ENCODE peak calls at places on chromosomes 5 and 9, in six cellular contexts. One of them, this sample, is unnamed.
A peak's percentile ranks its signal among the peaks of the same experiment; 100 is the strongest.

GRCh38 chr5:159286420-159287035 is 23.4 kb downstream of the UBLCP1 start:
- DNase-seq in HCT116: no peak
- DNase-seq in mesendoderm: peak; percentile 53
- DNase-seq in psoas muscle: no peak
- DNase-seq in IMR-90: peak; percentile 48
- DNase-seq in cardiac muscle cell: peak; percentile 57
- DNase-seq in this sample: no peak

GRCh38 chr5:41071242-41071641 is at the start of gene MROH2B:
- DNase-seq in HCT116: no peak
- DNase-seq in mesendoderm: no peak
- DNase-seq in psoas muscle: no peak
- DNase-seq in IMR-90: no peak
- DNase-seq in cardiac muscle cell: no peak
- DNase-seq in this sample: no peak

GRCh38 chr5:2131826-2132496 is 249.2 kb upstream of the IRX4 start:
- DNase-seq in HCT116: no peak
- DNase-seq in mesendoderm: no peak
- DNase-seq in psoas muscle: no peak
- DNase-seq in IMR-90: no peak
- DNase-seq in cardiac muscle cell: no peak
- DNase-seq in this sample: no peak

GRCh38 chr9:96856363-96857286 is 2.3 kb upstream of the ZNF782 start:
- DNase-seq in HCT116: peak; percentile 45
- DNase-seq in mesendoderm: peak; percentile 93
- DNase-seq in psoas muscle: peak; percentile 68
- DNase-seq in IMR-90: peak; percentile 67
- DNase-seq in cardiac muscle cell: peak; percentile 81
- DNase-seq in this sample: no peak

GRCh38 chr5:172453206-172453985 is 929 bp downstream of the SH3PXD2B start:
- DNase-seq in HCT116: peak; percentile 24
- DNase-seq in mesendoderm: peak; percentile 92
- DNase-seq in psoas muscle: peak; percentile 54
- DNase-seq in IMR-90: peak; percentile 74
- DNase-seq in cardiac muscle cell: peak; percentile 78
- DNase-seq in this sample: peak; percentile 78

GRCh38 chr5:114050087-114050486 is 311.8 kb upstream of the KCNN2 start:
- DNase-seq in HCT116: no peak
- DNase-seq in mesendoderm: no peak
- DNase-seq in psoas muscle: no peak
- DNase-seq in IMR-90: no peak
- DNase-seq in cardiac muscle cell: no peak
- DNase-seq in this sample: no peak

GRCh38 chr5:98593418-98593817 is 180.0 kb upstream of the RGMB start:
- DNase-seq in HCT116: no peak
- DNase-seq in mesendoderm: no peak
- DNase-seq in psoas muscle: no peak
- DNase-seq in IMR-90: no peak
- DNase-seq in cardiac muscle cell: peak; percentile 6
- DNase-seq in this sample: no peak

GRCh38 chr9:107178302-107178701 is 104.8 kb upstream of the RAD23B start:
- DNase-seq in HCT116: no peak
- DNase-seq in mesendoderm: no peak
- DNase-seq in psoas muscle: no peak
- DNase-seq in IMR-90: peak; percentile 39
- DNase-seq in cardiac muscle cell: no peak
- DNase-seq in this sample: no peak

GRCh38 chr5:1503301-1504243 is 20.2 kb downstream of the LPCAT1 start:
- DNase-seq in HCT116: no peak
- DNase-seq in mesendoderm: no peak
- DNase-seq in psoas muscle: no peak
- DNase-seq in IMR-90: peak; percentile 28
- DNase-seq in cardiac muscle cell: peak; percentile 76
- DNase-seq in this sample: peak; percentile 74

GRCh38 chr5:132495672-132496630 is 5.4 kb upstream of the IRF1 start:
- DNase-seq in HCT116: peak; percentile 87
- DNase-seq in mesendoderm: peak; percentile 94
- DNase-seq in psoas muscle: peak; percentile 91
- DNase-seq in IMR-90: peak; percentile 82
- DNase-seq in cardiac muscle cell: peak; percentile 98
- DNase-seq in this sample: peak; percentile 84

GRCh38 chr5:38598296-38598993 is 42.0 kb upstream of the LIFR start:
- DNase-seq in HCT116: no peak
- DNase-seq in mesendoderm: peak; percentile 42
- DNase-seq in psoas muscle: no peak
- DNase-seq in IMR-90: no peak
- DNase-seq in cardiac muscle cell: no peak
- DNase-seq in this sample: no peak

GRCh38 chr5:155514105-155514563 is 500.6 kb downstream of the KIF4B start:
- DNase-seq in HCT116: no peak
- DNase-seq in mesendoderm: peak; percentile 50
- DNase-seq in psoas muscle: no peak
- DNase-seq in IMR-90: no peak
- DNase-seq in cardiac muscle cell: no peak
- DNase-seq in this sample: no peak

GRCh38 chr5:72268753-72269410 is 51.2 kb downstream of the MRPS27 start:
- DNase-seq in HCT116: peak; percentile 44
- DNase-seq in mesendoderm: peak; percentile 85
- DNase-seq in psoas muscle: no peak
- DNase-seq in IMR-90: peak; percentile 43
- DNase-seq in cardiac muscle cell: peak; percentile 66
- DNase-seq in this sample: no peak

GRCh38 chr5:177491429-177491945 is 5.9 kb downstream of the PDLIM7 start:
- DNase-seq in HCT116: no peak
- DNase-seq in mesendoderm: peak; percentile 91
- DNase-seq in psoas muscle: peak; percentile 77
- DNase-seq in IMR-90: no peak
- DNase-seq in cardiac muscle cell: peak; percentile 61
- DNase-seq in this sample: peak; percentile 81

GRCh38 chr5:187617-188451 is 3.5 kb upstream of the LRRC14B start:
- DNase-seq in HCT116: no peak
- DNase-seq in mesendoderm: peak; percentile 33
- DNase-seq in psoas muscle: no peak
- DNase-seq in IMR-90: no peak
- DNase-seq in cardiac muscle cell: no peak
- DNase-seq in this sample: no peak

GRCh38 chr9:78188594-78188993 is 47.3 kb upstream of the CEP78 start:
- DNase-seq in HCT116: no peak
- DNase-seq in mesendoderm: no peak
- DNase-seq in psoas muscle: no peak
- DNase-seq in IMR-90: no peak
- DNase-seq in cardiac muscle cell: no peak
- DNase-seq in this sample: no peak

GRCh38 chr5:137466888-137467287 is 32.2 kb downstream of the SPOCK1 start:
- DNase-seq in HCT116: no peak
- DNase-seq in mesendoderm: no peak
- DNase-seq in psoas muscle: peak; percentile 61
- DNase-seq in IMR-90: no peak
- DNase-seq in cardiac muscle cell: peak; percentile 40
- DNase-seq in this sample: peak; percentile 66

GRCh38 chr9:2477755-2478154 is 143.8 kb upstream of the VLDLR start:
- DNase-seq in HCT116: no peak
- DNase-seq in mesendoderm: no peak
- DNase-seq in psoas muscle: no peak
- DNase-seq in IMR-90: peak; percentile 43
- DNase-seq in cardiac muscle cell: peak; percentile 34
- DNase-seq in this sample: no peak

GRCh38 chr9:37994639-37995347 is 74.2 kb downstream of the SHB start:
- DNase-seq in HCT116: no peak
- DNase-seq in mesendoderm: no peak
- DNase-seq in psoas muscle: peak; percentile 93
- DNase-seq in IMR-90: peak; percentile 88
- DNase-seq in cardiac muscle cell: peak; percentile 61
- DNase-seq in this sample: peak; percentile 88
- H3K27ac ChIP-seq in HCT116: no peak overlapping the region
- H3K27ac ChIP-seq in mesendoderm: no peak overlapping the region
- H3K27ac ChIP-seq in psoas muscle: peak overlapping the region; percentile 73
- H3K27ac ChIP-seq in IMR-90: peak overlapping the region; percentile 80
- H3K27ac ChIP-seq in cardiac muscle cell: peak overlapping the region; percentile 59
- H3K27ac ChIP-seq in this sample: peak overlapping the region; percentile 57

GRCh38 chr5:54742417-54742889 is 224.9 kb downstream of the SNX18 start:
- DNase-seq in HCT116: no peak
- DNase-seq in mesendoderm: peak; percentile 90
- DNase-seq in psoas muscle: no peak
- DNase-seq in IMR-90: peak; percentile 80
- DNase-seq in cardiac muscle cell: peak; percentile 69
- DNase-seq in this sample: no peak

GRCh38 chr5:54745599-54745998 is 228.0 kb downstream of the SNX18 start:
- DNase-seq in HCT116: no peak
- DNase-seq in mesendoderm: no peak
- DNase-seq in psoas muscle: no peak
- DNase-seq in IMR-90: no peak
- DNase-seq in cardiac muscle cell: no peak
- DNase-seq in this sample: no peak

GRCh38 chr5:54743581-54743980 is 226.0 kb downstream of the SNX18 start:
- DNase-seq in HCT116: no peak
- DNase-seq in mesendoderm: peak; percentile 72
- DNase-seq in psoas muscle: no peak
- DNase-seq in IMR-90: no peak
- DNase-seq in cardiac muscle cell: no peak
- DNase-seq in this sample: no peak

GRCh38 chr5:54746346-54746745 is 228.8 kb downstream of the SNX18 start:
- DNase-seq in HCT116: no peak
- DNase-seq in mesendoderm: no peak
- DNase-seq in psoas muscle: no peak
- DNase-seq in IMR-90: no peak
- DNase-seq in cardiac muscle cell: no peak
- DNase-seq in this sample: no peak

GRCh38 chr5:54743997-54744788 is 226.6 kb downstream of the SNX18 start:
- DNase-seq in HCT116: no peak
- DNase-seq in mesendoderm: peak; percentile 78
- DNase-seq in psoas muscle: no peak
- DNase-seq in IMR-90: peak; percentile 99
- DNase-seq in cardiac muscle cell: peak; percentile 97
- DNase-seq in this sample: no peak
- H3K4me3 ChIP-seq in HCT116: no peak overlapping the region
- H3K4me3 ChIP-seq in mesendoderm: no peak overlapping the region
- H3K4me3 ChIP-seq in psoas muscle: no peak overlapping the region
- H3K4me3 ChIP-seq in IMR-90: no peak overlapping the region
- H3K4me3 ChIP-seq in cardiac muscle cell: no peak overlapping the region
- H3K4me3 ChIP-seq in this sample: no peak overlapping the region

DNA sequence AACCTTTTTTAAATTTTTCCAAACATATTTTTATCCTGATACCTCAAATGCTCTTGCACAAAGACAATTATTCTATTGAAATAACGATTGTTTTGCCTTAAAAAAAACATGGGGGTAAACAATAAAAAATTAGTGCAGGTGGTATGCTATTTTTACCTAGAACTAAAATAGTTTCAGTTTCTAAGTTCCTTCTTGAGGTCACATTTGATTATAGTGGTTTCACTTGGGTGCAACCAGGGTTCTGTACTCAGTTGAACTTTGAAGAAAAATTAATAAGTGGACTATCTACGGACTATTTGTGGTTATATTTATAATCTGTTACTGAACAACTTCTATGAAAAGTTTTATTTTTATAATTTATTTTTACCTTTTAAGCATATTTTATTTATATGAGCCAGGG is 387.1 kb upstream of the IZUMO3 start:
- DNase-seq in HCT116: no peak
- DNase-seq in mesendoderm: no peak
- DNase-seq in psoas muscle: no peak
- DNase-seq in IMR-90: no peak
- DNase-seq in cardiac muscle cell: no peak
- DNase-seq in this sample: no peak
- H3K27ac ChIP-seq in HCT116: no peak overlapping the region
- H3K27ac ChIP-seq in mesendoderm: no peak overlapping the region
- H3K27ac ChIP-seq in psoas muscle: no peak overlapping the region
- H3K27ac ChIP-seq in IMR-90: no peak overlapping the region
- H3K27ac ChIP-seq in cardiac muscle cell: no peak overlapping the region
- H3K27ac ChIP-seq in this sample: no peak overlapping the region

GRCh38 chr9:33228606-33229005 is 11.4 kb upstream of the SPINK4 start:
- DNase-seq in HCT116: no peak
- DNase-seq in mesendoderm: no peak
- DNase-seq in psoas muscle: no peak
- DNase-seq in IMR-90: no peak
- DNase-seq in cardiac muscle cell: no peak
- DNase-seq in this sample: peak; percentile 34
- H3K4me3 ChIP-seq in HCT116: no peak overlapping the region
- H3K4me3 ChIP-seq in mesendoderm: no peak overlapping the region
- H3K4me3 ChIP-seq in psoas muscle: no peak overlapping the region
- H3K4me3 ChIP-seq in IMR-90: no peak overlapping the region
- H3K4me3 ChIP-seq in cardiac muscle cell: no peak overlapping the region
- H3K4me3 ChIP-seq in this sample: no peak overlapping the region

DNA sequence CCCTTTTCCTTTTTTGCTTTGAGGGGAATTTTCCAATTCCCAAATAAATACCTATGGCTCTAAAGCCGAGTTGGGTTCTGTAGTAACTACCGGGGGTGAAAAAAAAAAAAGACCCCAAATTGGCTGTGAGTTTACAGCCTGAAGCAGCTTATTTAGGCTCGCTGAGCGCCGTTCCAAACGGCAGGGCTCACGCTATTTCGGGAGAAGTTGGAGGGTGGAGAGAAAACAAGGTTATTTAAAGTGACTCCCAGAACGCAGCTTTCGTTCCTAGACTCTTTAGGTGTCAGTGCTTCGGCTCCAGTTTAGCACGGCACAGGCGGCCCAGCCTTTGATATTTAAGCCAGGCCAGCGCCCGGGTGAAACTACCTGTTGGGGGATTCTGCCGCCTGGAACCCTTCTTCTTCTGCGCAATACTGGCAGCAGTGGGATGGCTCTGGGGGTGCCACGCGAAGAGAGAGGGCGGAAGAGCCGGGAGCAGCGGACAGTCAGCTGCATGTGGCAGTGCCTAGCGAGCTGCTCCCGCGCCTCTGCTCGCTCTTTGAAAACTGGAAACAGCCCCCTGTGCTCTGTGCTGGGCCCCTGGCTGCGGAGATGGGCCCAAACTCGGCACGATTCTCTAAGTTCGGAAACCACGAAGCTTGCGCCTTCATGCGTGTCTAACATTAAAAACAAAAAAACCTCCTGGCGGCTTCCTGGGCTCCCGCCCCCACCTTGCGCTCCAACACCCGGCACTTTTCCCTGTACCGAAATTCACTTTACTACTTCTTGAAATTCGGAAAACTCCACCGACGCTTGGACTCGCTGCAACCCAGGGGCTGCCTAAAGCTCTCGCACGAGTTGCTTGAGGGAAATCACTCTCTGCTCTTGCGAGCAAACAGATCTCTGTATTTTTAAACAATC is 34.5 kb upstream of the NFIB start:
- DNase-seq in HCT116: no peak
- DNase-seq in mesendoderm: peak; percentile 59
- DNase-seq in psoas muscle: peak; percentile 62
- DNase-seq in IMR-90: no peak
- DNase-seq in cardiac muscle cell: peak; percentile 60
- DNase-seq in this sample: no peak
- H3K27ac ChIP-seq in HCT116: no peak overlapping the region
- H3K27ac ChIP-seq in mesendoderm: no peak overlapping the region
- H3K27ac ChIP-seq in psoas muscle: peak overlapping the region; percentile 83
- H3K27ac ChIP-seq in IMR-90: no peak overlapping the region
- H3K27ac ChIP-seq in cardiac muscle cell: no peak overlapping the region
- H3K27ac ChIP-seq in this sample: peak overlapping the region; percentile 92

GRCh38 chr9:131422241-131422792 is 28.4 kb downstream of the PRRC2B start:
- DNase-seq in HCT116: no peak
- DNase-seq in mesendoderm: no peak
- DNase-seq in psoas muscle: peak; percentile 61
- DNase-seq in IMR-90: peak; percentile 12
- DNase-seq in cardiac muscle cell: no peak
- DNase-seq in this sample: no peak
- H3K4me3 ChIP-seq in HCT116: no peak overlapping the region
- H3K4me3 ChIP-seq in mesendoderm: no peak overlapping the region
- H3K4me3 ChIP-seq in psoas muscle: no peak overlapping the region
- H3K4me3 ChIP-seq in IMR-90: no peak overlapping the region
- H3K4me3 ChIP-seq in cardiac muscle cell: no peak overlapping the region
- H3K4me3 ChIP-seq in this sample: no peak overlapping the region

This sample was measured in tibial artery.